ENCODE peak calls at places on chromosomes 11 and 22, in four cellular contexts. S, A, O and H are unnamed samples.

GRCh38 chr11:107257660-107258059 is 200.0 kb downstream of the CWF19L2 start:
- DNase-seq in S (no peak), A (no peak), O (no peak), H (no peak)

GRCh38 chr11:97742717-97743116 is 1278.0 kb upstream of the CNTN5 start:
- DNase-seq in S (no peak), A (peak), O (peak), H (no peak)

GRCh38 chr11:13440100-13440855 is 22.7 kb downstream of the BTBD10 start:
- DNase-seq in S (no peak), A (peak), O (peak), H (no peak)

GRCh38 chr11:77517226-77517625 is 43.3 kb upstream of the PAK1 start:
- DNase-seq in S (no peak), A (no peak), O (no peak), H (no peak)

GRCh38 chr11:65479184-65480145 is 19.4 kb upstream of the MALAT1 start:
- DNase-seq in S (peak), A (peak), O (peak), H (peak)

GRCh38 chr11:17277024-17277584 is 565 bp downstream of the NUCB2 start:
- DNase-seq in S (peak), A (peak), O (peak), H (no peak)

GRCh38 chr11:117210620-117211019 is 11.4 kb downstream of the TAGLN start:
- DNase-seq in S (no peak), A (no peak), O (no peak), H (no peak)

GRCh38 chr11:44243633-44244343 is 66.2 kb downstream of the ALX4 start:
- DNase-seq in S (no peak), A (peak), O (no peak), H (no peak)

GRCh38 chr22:23204541-23205157 is 24.3 kb downstream of the BCR start:
- DNase-seq in S (peak), A (peak), O (no peak), H (peak)

GRCh38 chr22:28222571-28222970 is 303.5 kb upstream of the PITPNB start:
- DNase-seq in S (no peak), A (no peak), O (no peak), H (no peak)

GRCh38 chr11:22734628-22735345 is 68.4 kb downstream of the GAS2 start:
- DNase-seq in S (no peak), A (peak), O (peak), H (no peak)

GRCh38 chr11:119011476-119011875 is 6.7 kb downstream of the RPS25 start:
- DNase-seq in S (no peak), A (no peak), O (no peak), H (no peak)

GRCh38 chr11:46528445-46529085 is 65.3 kb downstream of the AMBRA1 start:
- DNase-seq in S (no peak), A (no peak), O (no peak), H (no peak)

GRCh38 chr11:17473071-17473744 is 3.4 kb downstream of the ABCC8 start:
- DNase-seq in S (no peak), A (no peak), O (peak), H (no peak)

GRCh38 chr22:28810839-28811491 is 10.6 kb upstream of the XBP1 start:
- DNase-seq in S (no peak), A (no peak), O (no peak), H (no peak)

GRCh38 chr11:84564180-84564866 is 1062.8 kb downstream of the DLG2 start:
- DNase-seq in S (peak), A (peak), O (peak), H (no peak)

GRCh38 chr11:100777118-100777517 is 90.0 kb downstream of the ARHGAP42 start:
- DNase-seq in S (no peak), A (no peak), O (peak), H (no peak)

GRCh38 chr11:1460396-1460795 is 26.2 kb downstream of the MOB2 start:
- DNase-seq in S (no peak), A (no peak), O (no peak), H (no peak)

GRCh38 chr11:2892215-2893020 is 6.8 kb upstream of the CDKN1C start:
- DNase-seq in S (peak), A (peak), O (peak), H (peak)

GRCh38 chr11:506238-506949 is 648 bp downstream of the RNH1 start:
- DNase-seq in S (peak), A (peak), O (peak), H (peak)

GRCh38 chr11:9069861-9070470 is 21.4 kb downstream of the SCUBE2 start:
- DNase-seq in S (no peak), A (no peak), O (no peak), H (no peak)

GRCh38 chr11:5596611-5597201 is at the start of gene TRIM6:
- DNase-seq in S (no peak), A (peak), O (peak), H (peak)

GRCh38 chr11:46677991-46678740 is 22.3 kb downstream of the ARHGAP1 start:
- DNase-seq in S (no peak), A (no peak), O (no peak), H (no peak)

GRCh38 chr11:76190376-76190775 is 15.9 kb downstream of the WNT11 start:
- DNase-seq in S (no peak), A (no peak), O (no peak), H (no peak)

GRCh38 chr11:85863855-85864254 is 8.7 kb downstream of the CCDC83 start:
- DNase-seq in S (no peak), A (no peak), O (no peak), H (no peak)

GRCh38 chr11:57491371-57492061 is 24.0 kb downstream of the SLC43A1 start:
- DNase-seq in S (peak), A (no peak), O (peak), H (peak)

GRCh38 chr22:32539631-32540449 is 65.2 kb downstream of the FBXO7 start:
- DNase-seq in S (no peak), A (no peak), O (peak), H (no peak)

GRCh38 chr11:131609317-131609716 is 238.9 kb downstream of the NTM start:
- DNase-seq in S (no peak), A (peak), O (no peak), H (no peak)

GRCh38 chr11:75346912-75347647 is 4.4 kb downstream of the ARRB1 start:
- DNase-seq in S (no peak), A (peak), O (no peak), H (peak)

GRCh38 chr11:126647735-126648134 is 292.2 kb downstream of the ST3GAL4 start:
- DNase-seq in S (no peak), A (peak), O (peak), H (no peak)

GRCh38 chr11:66068154-66068821 is 1.8 kb upstream of the PACS1 start:
- DNase-seq in S (peak), A (peak), O (peak), H (peak)

GRCh38 chr11:17766590-17766989 is 32.0 kb downstream of the KCNC1 start:
- DNase-seq in S (no peak), A (no peak), O (no peak), H (no peak)

GRCh38 chr11:15893080-15893492 is 463.3 kb downstream of the SOX6 start:
- DNase-seq in S (no peak), A (peak), O (no peak), H (no peak)

GRCh38 chr11:33515347-33515746 is 185.3 kb downstream of the C11orf91 start:
- DNase-seq in S (no peak), A (peak), O (no peak), H (no peak)

GRCh38 chr22:37611202-37611601 is 2.6 kb downstream of the GGA1 start:
- DNase-seq in S (no peak), A (no peak), O (no peak), H (no peak)

GRCh38 chr11:44949160-44950035 is 1.3 kb downstream of the TP53I11 start:
- DNase-seq in S (peak), A (peak), O (no peak), H (no peak)

GRCh38 chr22:20646377-20646776 is 127.5 kb upstream of the SERPIND1 start:
- DNase-seq in S (no peak), A (no peak), O (no peak), H (no peak)